ENCODE peak calls at places on chromosomes 1 and 21, in six cellular contexts. One of them, this sample, is unnamed.

GRCh38 chr1:42484382-42484781 is 21.3 kb downstream of the CCDC30 start:
- DNase-seq in HEK293T: no peak
- DNase-seq in IMR-90: peak
- DNase-seq in A549: no peak
- DNase-seq in GM12878: no peak
- DNase-seq in K562: no peak
- DNase-seq in this sample: peak

GRCh38 chr1:52706941-52707926 is 9.1 kb upstream of the COA7 start:
- DNase-seq in HEK293T: no peak
- DNase-seq in IMR-90: no peak
- DNase-seq in A549: no peak
- DNase-seq in GM12878: no peak
- DNase-seq in K562: no peak
- DNase-seq in this sample: no peak

GRCh38 chr21:25507522-25507921 is 99.8 kb downstream of the MRPL39 start:
- DNase-seq in HEK293T: no peak
- DNase-seq in IMR-90: peak
- DNase-seq in A549: no peak
- DNase-seq in GM12878: no peak
- DNase-seq in K562: no peak
- DNase-seq in this sample: no peak

GRCh38 chr1:112992780-112993179 is 36.8 kb upstream of the SLC16A1 start:
- DNase-seq in HEK293T: no peak
- DNase-seq in IMR-90: no peak
- DNase-seq in A549: no peak
- DNase-seq in GM12878: no peak
- DNase-seq in K562: no peak
- DNase-seq in this sample: no peak

GRCh38 chr1:181479137-181479745 is 4.1 kb upstream of the CACNA1E start:
- DNase-seq in HEK293T: peak
- DNase-seq in IMR-90: peak
- DNase-seq in A549: peak
- DNase-seq in GM12878: peak
- DNase-seq in K562: peak
- DNase-seq in this sample: peak

GRCh38 chr1:188670837-188671236 is 1806.8 kb downstream of the BRINP3 start:
- DNase-seq in HEK293T: no peak
- DNase-seq in IMR-90: peak
- DNase-seq in A549: no peak
- DNase-seq in GM12878: no peak
- DNase-seq in K562: no peak
- DNase-seq in this sample: peak

GRCh38 chr1:119637719-119638118 is 10.3 kb downstream of the ZNF697 start:
- DNase-seq in HEK293T: no peak
- DNase-seq in IMR-90: peak
- DNase-seq in A549: no peak
- DNase-seq in GM12878: no peak
- DNase-seq in K562: no peak
- DNase-seq in this sample: no peak

GRCh38 chr1:40774266-40774998 is 9.2 kb upstream of the KCNQ4 start:
- DNase-seq in HEK293T: peak
- DNase-seq in IMR-90: peak
- DNase-seq in A549: peak
- DNase-seq in GM12878: no peak
- DNase-seq in K562: peak
- DNase-seq in this sample: peak

GRCh38 chr1:45929257-45929687 is 125.9 kb downstream of the MAST2 start:
- DNase-seq in HEK293T: peak
- DNase-seq in IMR-90: peak
- DNase-seq in A549: peak
- DNase-seq in GM12878: no peak
- DNase-seq in K562: peak
- DNase-seq in this sample: peak

DNA sequence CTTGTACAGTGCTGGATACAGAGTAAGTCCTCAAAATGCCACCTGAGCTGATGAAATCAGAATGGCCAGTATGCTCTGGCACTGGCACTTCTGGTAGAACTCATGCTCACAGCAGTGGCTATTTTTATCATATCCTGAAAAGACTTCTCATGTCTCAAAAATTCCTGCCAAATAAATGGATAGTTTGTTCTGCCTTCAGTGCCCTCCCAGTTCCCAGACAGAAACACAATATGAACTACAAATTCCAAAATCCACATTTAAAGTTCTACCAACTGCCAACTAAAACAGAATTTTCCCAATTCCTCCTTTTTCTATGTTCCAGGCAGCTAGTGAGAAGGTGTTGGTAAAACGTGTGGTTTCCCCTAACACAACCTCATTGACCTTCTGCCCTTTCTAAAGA is 51.4 kb upstream of the RGS1 start:
- DNase-seq in HEK293T: no peak
- DNase-seq in IMR-90: peak
- DNase-seq in A549: no peak
- DNase-seq in GM12878: no peak
- DNase-seq in K562: no peak
- DNase-seq in this sample: no peak
- TF ChIP-seq BHLHE40 in HEK293T: no peak
- TF ChIP-seq BHLHE40 in IMR-90: no peak
- TF ChIP-seq BHLHE40 in A549: no peak
- TF ChIP-seq BHLHE40 in GM12878: peak
- TF ChIP-seq BHLHE40 in K562: no peak
- TF ChIP-seq BHLHE40 in this sample: no peak

DNA sequence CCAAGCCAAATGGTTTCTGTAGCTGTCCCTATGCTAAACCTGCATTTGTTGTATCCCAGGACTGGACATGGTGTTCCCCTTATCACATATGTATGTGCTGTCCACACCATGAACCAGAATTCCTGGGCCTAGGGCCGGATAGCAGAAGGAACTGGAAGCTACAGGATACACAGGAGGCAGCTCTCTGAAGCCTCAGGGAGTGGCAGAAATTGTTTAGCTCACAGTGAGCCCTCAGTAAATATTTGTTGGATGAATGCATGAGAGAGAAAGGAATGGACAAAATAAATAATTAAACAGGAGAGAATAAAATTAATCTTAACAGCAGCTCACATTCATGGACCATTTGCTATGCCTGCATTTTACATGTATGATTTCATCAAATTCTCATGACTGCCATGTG is 2.1 kb downstream of the NIPAL3 start:
- DNase-seq in HEK293T: no peak
- DNase-seq in IMR-90: peak
- DNase-seq in A549: no peak
- DNase-seq in GM12878: no peak
- DNase-seq in K562: no peak
- DNase-seq in this sample: no peak
- TF ChIP-seq BHLHE40 in HEK293T: no peak
- TF ChIP-seq BHLHE40 in IMR-90: no peak
- TF ChIP-seq BHLHE40 in A549: no peak
- TF ChIP-seq BHLHE40 in GM12878: no peak
- TF ChIP-seq BHLHE40 in K562: no peak
- TF ChIP-seq BHLHE40 in this sample: no peak

DNA sequence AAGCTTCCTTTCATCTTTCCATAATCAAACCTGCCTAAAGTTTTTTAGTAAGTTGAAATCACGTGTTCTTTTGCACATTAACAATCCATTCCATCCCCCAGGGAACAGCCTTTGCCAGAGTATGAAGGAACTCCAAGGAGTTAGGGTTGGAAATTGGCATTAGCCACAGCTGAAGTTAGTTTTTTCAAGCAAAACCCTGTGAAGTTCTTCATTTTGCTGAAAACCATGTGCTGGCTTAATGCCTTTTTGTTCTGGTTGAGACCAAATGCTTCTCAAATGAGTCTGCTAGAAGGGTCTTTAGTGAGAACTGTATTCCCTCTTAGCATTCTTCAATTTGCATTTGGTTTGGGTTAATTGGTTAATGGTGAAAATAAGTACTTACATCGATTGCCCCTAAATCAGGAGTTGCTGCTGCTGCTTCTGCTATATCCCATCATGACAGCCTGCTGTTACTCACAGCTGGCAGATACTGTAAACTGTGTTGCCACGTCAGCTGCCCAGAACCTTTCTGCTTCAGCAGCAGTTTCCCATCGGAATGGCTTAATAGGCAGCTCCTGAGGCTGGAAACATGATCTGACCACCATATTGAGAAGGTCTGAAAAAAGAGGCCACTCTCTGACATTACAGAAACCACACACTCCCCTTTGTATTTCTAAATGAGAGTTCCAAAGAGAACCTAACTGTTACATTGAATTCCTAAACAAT is 14.1 kb upstream of the SEC16B start:
- DNase-seq in HEK293T: peak
- DNase-seq in IMR-90: peak
- DNase-seq in A549: no peak
- DNase-seq in GM12878: no peak
- DNase-seq in K562: peak
- DNase-seq in this sample: peak
- TF ChIP-seq BHLHE40 in HEK293T: no peak
- TF ChIP-seq BHLHE40 in IMR-90: peak
- TF ChIP-seq BHLHE40 in A549: no peak
- TF ChIP-seq BHLHE40 in GM12878: no peak
- TF ChIP-seq BHLHE40 in K562: no peak
- TF ChIP-seq BHLHE40 in this sample: no peak

GRCh38 chr1:244779410-244779809 is 56.0 kb upstream of the COX20 start:
- DNase-seq in HEK293T: no peak
- DNase-seq in IMR-90: peak
- DNase-seq in A549: no peak
- DNase-seq in GM12878: no peak
- DNase-seq in K562: no peak
- DNase-seq in this sample: no peak

GRCh38 chr1:244780311-244780710 is 55.1 kb upstream of the COX20 start:
- DNase-seq in HEK293T: no peak
- DNase-seq in IMR-90: no peak
- DNase-seq in A549: no peak
- DNase-seq in GM12878: no peak
- DNase-seq in K562: no peak
- DNase-seq in this sample: no peak

GRCh38 chr1:244782056-244782455 is 53.4 kb upstream of the COX20 start:
- DNase-seq in HEK293T: no peak
- DNase-seq in IMR-90: peak
- DNase-seq in A549: no peak
- DNase-seq in GM12878: no peak
- DNase-seq in K562: no peak
- DNase-seq in this sample: no peak

GRCh38 chr1:244783138-244783537 is 52.3 kb upstream of the COX20 start:
- DNase-seq in HEK293T: no peak
- DNase-seq in IMR-90: no peak
- DNase-seq in A549: no peak
- DNase-seq in GM12878: no peak
- DNase-seq in K562: no peak
- DNase-seq in this sample: no peak

GRCh38 chr1:244778356-244778755 is 57.1 kb upstream of the COX20 start:
- DNase-seq in HEK293T: no peak
- DNase-seq in IMR-90: peak
- DNase-seq in A549: peak
- DNase-seq in GM12878: no peak
- DNase-seq in K562: no peak
- DNase-seq in this sample: no peak
- TF ChIP-seq BHLHE40 in HEK293T: no peak
- TF ChIP-seq BHLHE40 in IMR-90: peak
- TF ChIP-seq BHLHE40 in A549: no peak
- TF ChIP-seq BHLHE40 in GM12878: no peak
- TF ChIP-seq BHLHE40 in K562: no peak
- TF ChIP-seq BHLHE40 in this sample: no peak

DNA sequence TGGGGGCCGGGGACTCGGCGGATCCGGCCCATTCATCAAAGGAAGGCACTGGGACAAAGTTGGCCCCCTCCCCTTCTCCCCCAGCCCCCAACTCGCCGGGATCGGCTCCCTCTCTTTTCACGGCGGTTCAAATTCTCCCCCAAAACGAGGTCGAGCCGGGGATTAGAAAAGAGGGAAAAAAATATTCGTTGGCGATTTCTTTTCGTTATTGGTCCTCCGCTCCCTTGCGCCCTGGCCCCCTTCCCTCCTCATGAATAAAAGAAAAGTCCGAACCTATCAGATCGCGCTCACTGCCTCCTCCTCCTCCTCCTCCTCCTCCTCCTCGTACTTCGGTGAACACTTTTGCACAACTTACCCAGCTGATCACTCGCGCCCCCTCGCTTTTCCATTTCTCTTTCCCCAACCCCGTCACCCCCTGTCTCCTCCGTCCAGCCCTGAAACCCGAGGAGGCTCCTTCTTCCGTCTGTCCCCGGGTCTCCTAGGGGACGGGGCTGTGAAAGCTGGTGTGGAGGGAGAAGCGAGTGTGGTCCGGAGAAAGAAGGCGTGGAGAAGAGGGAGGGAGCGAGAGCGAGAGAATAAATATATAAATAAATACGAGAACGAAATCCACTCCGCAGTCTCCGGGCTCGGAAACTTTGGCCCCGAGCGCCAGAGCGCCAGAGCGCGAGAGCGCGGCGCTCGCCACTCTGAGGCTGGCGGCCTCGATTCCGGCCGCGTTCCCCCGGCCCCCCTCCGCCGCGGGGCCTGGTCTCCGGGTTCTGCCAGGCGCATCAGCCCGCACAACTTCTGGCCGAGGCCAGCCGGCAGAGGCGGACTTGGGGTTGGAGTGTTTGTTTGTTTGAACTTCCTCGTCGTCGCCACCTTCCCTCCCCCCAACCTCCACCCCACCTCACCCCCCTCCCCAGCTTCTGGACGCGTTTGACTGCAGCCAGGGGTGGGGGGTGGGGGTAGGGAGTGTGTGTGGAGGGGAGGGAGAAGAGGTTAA is at the start of gene PAX7:
- DNase-seq in HEK293T: peak
- DNase-seq in IMR-90: no peak
- DNase-seq in A549: no peak
- DNase-seq in GM12878: no peak
- DNase-seq in K562: no peak
- DNase-seq in this sample: no peak
- TF ChIP-seq BHLHE40 in HEK293T: no peak
- TF ChIP-seq BHLHE40 in IMR-90: no peak
- TF ChIP-seq BHLHE40 in A549: no peak
- TF ChIP-seq BHLHE40 in GM12878: no peak
- TF ChIP-seq BHLHE40 in K562: no peak
- TF ChIP-seq BHLHE40 in this sample: no peak

DNA sequence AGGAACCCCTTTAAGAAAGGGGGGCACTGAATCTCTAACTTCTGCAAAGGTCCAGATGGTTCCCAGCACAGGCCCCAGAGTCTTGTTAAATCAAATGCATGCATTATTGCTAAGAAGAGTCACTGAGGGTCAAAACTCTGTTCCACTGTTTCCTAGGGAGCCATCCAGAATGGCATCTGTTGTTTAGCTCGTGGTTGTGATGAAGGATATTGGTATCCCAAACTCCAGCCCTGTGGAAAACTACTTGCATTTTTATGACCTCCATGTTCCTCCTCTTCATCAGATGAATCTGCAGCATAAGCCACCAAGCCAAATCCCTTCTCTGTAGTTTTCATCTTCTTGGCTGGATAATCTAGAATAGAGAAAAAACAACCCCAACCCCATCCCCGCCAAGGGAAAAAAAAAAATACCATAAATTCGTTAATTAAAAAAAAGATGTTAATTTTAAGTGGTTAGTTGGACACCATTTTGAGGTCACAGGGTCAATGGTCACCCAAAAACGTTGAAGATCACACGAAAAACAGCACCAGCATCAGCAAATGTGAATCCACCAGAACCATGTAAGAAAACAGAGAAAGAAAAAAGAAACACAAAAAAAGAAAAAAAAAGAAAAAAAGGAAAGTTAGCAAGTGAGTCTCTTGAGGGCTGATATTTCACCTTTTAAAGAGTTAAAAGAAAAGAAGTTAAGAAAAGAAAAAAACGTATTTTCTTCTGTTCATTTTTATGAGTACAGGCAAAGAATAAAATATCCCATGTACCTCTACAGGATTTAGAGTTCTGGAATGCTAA is 3.0 kb upstream of the RIT1 start:
- DNase-seq in HEK293T: no peak
- DNase-seq in IMR-90: peak
- DNase-seq in A549: no peak
- DNase-seq in GM12878: no peak
- DNase-seq in K562: no peak
- DNase-seq in this sample: no peak
- TF ChIP-seq BHLHE40 in HEK293T: no peak
- TF ChIP-seq BHLHE40 in IMR-90: no peak
- TF ChIP-seq BHLHE40 in A549: no peak
- TF ChIP-seq BHLHE40 in GM12878: no peak
- TF ChIP-seq BHLHE40 in K562: no peak
- TF ChIP-seq BHLHE40 in this sample: no peak

This sample was measured in HepG2.